ENCODE peak calls at places on chromosomes 11 and 22, in nine cellular contexts. I is WERI-Rb-1, Q is cardiac fibroblast, A is body of pancreas, W is pancreas, Z is psoas muscle, B is uterus, F is HFF-Myc, M is ovary. L is an unnamed sample.

GRCh38 chr11:86737752-86738151 is 62.6 kb upstream of the PRSS23 start:
- DNase-seq in I (no peak), Q (peak; percentile 92), A (no peak), W (no peak), Z (no peak), B (no peak), F (no peak), M (no peak), L (peak; percentile 32)

GRCh38 chr11:60098508-60098907 is 10.0 kb downstream of the MS4A2 start:
- DNase-seq in I (no peak), Q (no peak), A (no peak), W (no peak), Z (no peak), B (no peak), F (no peak), M (no peak), L (no peak)

GRCh38 chr11:66426314-66426713 is 5.5 kb downstream of the NPAS4 start:
- DNase-seq in I (no peak), Q (no peak), A (no peak), W (no peak), Z (no peak), B (no peak), F (no peak), M (no peak), L (no peak)

GRCh38 chr11:22626573-22627239 is 1.1 kb upstream of the FANCF start:
- DNase-seq in I (no peak), Q (no peak), A (no peak), W (no peak), Z (no peak), B (no peak), F (no peak), M (no peak), L (no peak)

GRCh38 chr11:4851033-4851432 is 2.0 kb upstream of the OR51S1 start:
- DNase-seq in I (no peak), Q (peak; percentile 3), A (peak; percentile 13), W (no peak), Z (no peak), B (no peak), F (no peak), M (no peak), L (no peak)

GRCh38 chr11:9577551-9577950 is 4.1 kb downstream of the WEE1 start:
- DNase-seq in I (no peak), Q (peak; percentile 68), A (no peak), W (no peak), Z (no peak), B (no peak), F (no peak), M (no peak), L (no peak)

GRCh38 chr22:44819966-44820631 is 67.7 kb downstream of the ARHGAP8 start:
- DNase-seq in I (no peak), Q (no peak), A (no peak), W (peak; percentile 74), Z (no peak), B (no peak), F (no peak), M (no peak), L (no peak)

GRCh38 chr11:104997288-104997687 is 25.7 kb downstream of the CASP5 start:
- DNase-seq in I (no peak), Q (peak; percentile 75), A (no peak), W (no peak), Z (no peak), B (no peak), F (no peak), M (no peak), L (no peak)

GRCh38 chr11:66386171-66387069 is 14.9 kb upstream of the SLC29A2 start:
- DNase-seq in I (peak; percentile 90), Q (peak; percentile 94), A (peak; percentile 90), W (peak; percentile 89), Z (peak; percentile 87), B (peak; percentile 81), F (peak; percentile 77), M (peak; percentile 83), L (peak; percentile 34)

GRCh38 chr22:17194213-17194612 is 25.0 kb downstream of the ADA2 start:
- DNase-seq in I (no peak), Q (no peak), A (no peak), W (no peak), Z (no peak), B (no peak), F (no peak), M (no peak), L (no peak)

GRCh38 chr22:44182591-44183588 is 2.2 kb downstream of the PARVG start:
- DNase-seq in I (no peak), Q (no peak), A (peak; percentile 69), W (no peak), Z (peak; percentile 47), B (no peak), F (no peak), M (no peak), L (no peak)

GRCh38 chr22:44019846-44020245 is 4.3 kb upstream of the PARVB start:
- DNase-seq in I (no peak), Q (no peak), A (no peak), W (no peak), Z (no peak), B (no peak), F (no peak), M (no peak), L (no peak)

GRCh38 chr22:44325718-44326548 is 13.2 kb upstream of the SHISAL1 start:
- DNase-seq in I (no peak), Q (peak; percentile 56), A (no peak), W (no peak), Z (no peak), B (no peak), F (peak; percentile 9), M (no peak), L (no peak)

GRCh38 chr22:39920134-39920743 is 19.4 kb downstream of the GRAP2 start:
- DNase-seq in I (no peak), Q (no peak), A (no peak), W (no peak), Z (no peak), B (no peak), F (no peak), M (no peak), L (no peak)

GRCh38 chr11:95989216-95989615 is 65.3 kb upstream of the MTMR2 start:
- DNase-seq in I (no peak), Q (no peak), A (no peak), W (no peak), Z (no peak), B (no peak), F (no peak), M (no peak), L (no peak)

GRCh38 chr22:49487950-49488349 is 339.7 kb downstream of the BRD1 start:
- DNase-seq in I (no peak), Q (no peak), A (no peak), W (no peak), Z (no peak), B (no peak), F (no peak), M (no peak), L (peak; percentile 18)

GRCh38 chr11:15106201-15106965 is 8.3 kb upstream of the INSC start:
- DNase-seq in I (no peak), Q (peak; percentile 83), A (no peak), W (no peak), Z (no peak), B (no peak), F (no peak), M (no peak), L (no peak)

GRCh38 chr22:36432592-36433317 is 45.0 kb upstream of the MYH9 start:
- DNase-seq in I (no peak), Q (no peak), A (no peak), W (no peak), Z (no peak), B (no peak), F (no peak), M (no peak), L (no peak)

GRCh38 chr11:121458551-121458950 is 5.8 kb upstream of the SORL1-AS1 start:
- DNase-seq in I (no peak), Q (no peak), A (no peak), W (no peak), Z (no peak), B (no peak), F (no peak), M (no peak), L (no peak)

GRCh38 chr11:121455115-121455514 is 2.3 kb upstream of the SORL1-AS1 start:
- DNase-seq in I (no peak), Q (no peak), A (no peak), W (no peak), Z (no peak), B (no peak), F (no peak), M (no peak), L (no peak)

GRCh38 chr11:121459413-121460041 is 6.8 kb upstream of the SORL1-AS1 start:
- DNase-seq in I (no peak), Q (no peak), A (no peak), W (no peak), Z (no peak), B (no peak), F (no peak), M (no peak), L (no peak)

GRCh38 chr11:121453589-121454299 is 977 bp upstream of the SORL1-AS1 start:
- DNase-seq in I (no peak), Q (no peak), A (no peak), W (no peak), Z (no peak), B (no peak), F (no peak), M (no peak), L (no peak)

GRCh38 chr11:121456816-121457431 is 4.2 kb upstream of the SORL1-AS1 start:
- DNase-seq in I (no peak), Q (no peak), A (no peak), W (no peak), Z (no peak), B (no peak), F (no peak), M (no peak), L (no peak)
- H3K4me3 ChIP-seq in I (no peak overlapping the region), Q (no peak overlapping the region), A (no peak overlapping the region), W (no peak overlapping the region), Z (no peak overlapping the region), B (no peak overlapping the region), F (no peak overlapping the region), M (no peak overlapping the region), L (no peak overlapping the region)

DNA sequence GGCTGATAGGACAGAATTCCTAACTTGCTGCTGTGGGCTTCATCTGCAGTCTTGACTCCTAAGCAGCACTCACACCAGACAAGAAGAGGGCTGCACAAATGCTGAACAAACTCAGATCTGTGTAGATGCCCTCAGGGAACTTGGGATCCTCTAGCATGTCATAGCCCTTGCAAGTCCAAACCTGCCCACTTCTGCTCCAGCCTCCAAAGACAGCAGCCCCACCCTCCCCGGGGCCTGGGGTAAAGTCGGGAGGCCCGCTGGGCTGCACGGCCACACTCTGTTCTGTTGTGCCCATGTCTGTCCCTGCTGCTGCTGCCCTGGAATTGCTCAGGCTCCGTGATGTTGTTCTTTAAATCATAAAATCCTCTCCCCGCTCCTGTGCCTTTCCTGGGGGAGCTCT is 28.3 kb downstream of the DRD2 start:
- DNase-seq in I (peak; percentile 50), Q (no peak), A (no peak), W (no peak), Z (no peak), B (no peak), F (no peak), M (no peak), L (no peak)
- TF ChIP-seq CTCF in I (no peak), Q (no peak), A (no peak), W (no peak), Z (no peak), B (no peak), F (no peak), M (no peak), L (no peak)

GRCh38 chr11:119202554-119202953 is 3.6 kb upstream of the CBL start:
- DNase-seq in I (no peak), Q (no peak), A (no peak), W (no peak), Z (no peak), B (no peak), F (no peak), M (no peak), L (no peak)
- H3K4me3 ChIP-seq in I (no peak overlapping the region), Q (no peak overlapping the region), A (no peak overlapping the region), W (no peak overlapping the region), Z (no peak overlapping the region), B (no peak overlapping the region), F (no peak overlapping the region), M (no peak overlapping the region), L (no peak overlapping the region)

GRCh38 chr11:131217313-131218297 is 152.8 kb upstream of the NTM start:
- DNase-seq in I (peak; percentile 62), Q (peak; percentile 5), A (no peak), W (no peak), Z (no peak), B (no peak), F (no peak), M (no peak), L (no peak)
- TF ChIP-seq CTCF in I (peak; percentile 73), Q (peak; percentile 15), A (no peak), W (no peak), Z (no peak), B (no peak), F (peak; percentile 11), M (no peak), L (peak; percentile 62)